ENCODE peak calls at places on chromosomes 11 and 22, in seven cellular contexts. One of them, this sample, is unnamed.

GRCh38 chr11:114036156-114036811 is 23.2 kb upstream of the ZBTB16 start:
- DNase-seq in upper lobe of right lung: peak
- DNase-seq in HFFc6: peak
- DNase-seq in mesothelial cell of epicardium: peak
- DNase-seq in fibroblast of villous mesenchyme: peak
- DNase-seq in endothelial cell: peak
- DNase-seq in fibroblast of pulmonary artery: peak
- DNase-seq in this sample: peak

GRCh38 chr11:70073881-70074371 is 4.2 kb upstream of the ANO1 start:
- DNase-seq in upper lobe of right lung: peak
- DNase-seq in HFFc6: no peak
- DNase-seq in mesothelial cell of epicardium: no peak
- DNase-seq in fibroblast of villous mesenchyme: no peak
- DNase-seq in endothelial cell: no peak
- DNase-seq in fibroblast of pulmonary artery: peak
- DNase-seq in this sample: peak

GRCh38 chr22:40631925-40632324 is 4.6 kb downstream of the MRTFA start:
- DNase-seq in upper lobe of right lung: no peak
- DNase-seq in HFFc6: no peak
- DNase-seq in mesothelial cell of epicardium: no peak
- DNase-seq in fibroblast of villous mesenchyme: no peak
- DNase-seq in endothelial cell: no peak
- DNase-seq in fibroblast of pulmonary artery: no peak
- DNase-seq in this sample: no peak

GRCh38 chr11:16610213-16610737 is 128.2 kb upstream of the C11orf58 start:
- DNase-seq in upper lobe of right lung: no peak
- DNase-seq in HFFc6: no peak
- DNase-seq in mesothelial cell of epicardium: no peak
- DNase-seq in fibroblast of villous mesenchyme: no peak
- DNase-seq in endothelial cell: no peak
- DNase-seq in fibroblast of pulmonary artery: no peak
- DNase-seq in this sample: no peak

GRCh38 chr11:120229451-120230424 is 10.2 kb upstream of the POU2F3 start:
- DNase-seq in upper lobe of right lung: no peak
- DNase-seq in HFFc6: no peak
- DNase-seq in mesothelial cell of epicardium: no peak
- DNase-seq in fibroblast of villous mesenchyme: peak
- DNase-seq in endothelial cell: peak
- DNase-seq in fibroblast of pulmonary artery: peak
- DNase-seq in this sample: peak

GRCh38 chr22:50016988-50017700 is 4.6 kb upstream of the IL17REL start:
- DNase-seq in upper lobe of right lung: no peak
- DNase-seq in HFFc6: no peak
- DNase-seq in mesothelial cell of epicardium: no peak
- DNase-seq in fibroblast of villous mesenchyme: no peak
- DNase-seq in endothelial cell: no peak
- DNase-seq in fibroblast of pulmonary artery: peak
- DNase-seq in this sample: no peak

GRCh38 chr22:39514373-39514973 is 5.9 kb upstream of the ATF4 start:
- DNase-seq in upper lobe of right lung: no peak
- DNase-seq in HFFc6: no peak
- DNase-seq in mesothelial cell of epicardium: peak
- DNase-seq in fibroblast of villous mesenchyme: no peak
- DNase-seq in endothelial cell: peak
- DNase-seq in fibroblast of pulmonary artery: peak
- DNase-seq in this sample: peak

GRCh38 chr11:34977039-34977906 is 60.9 kb downstream of the PDHX start:
- DNase-seq in upper lobe of right lung: no peak
- DNase-seq in HFFc6: peak
- DNase-seq in mesothelial cell of epicardium: no peak
- DNase-seq in fibroblast of villous mesenchyme: peak
- DNase-seq in endothelial cell: no peak
- DNase-seq in fibroblast of pulmonary artery: peak
- DNase-seq in this sample: peak

GRCh38 chr11:28671326-28671725 is 563.1 kb downstream of the METTL15 start:
- DNase-seq in upper lobe of right lung: no peak
- DNase-seq in HFFc6: no peak
- DNase-seq in mesothelial cell of epicardium: no peak
- DNase-seq in fibroblast of villous mesenchyme: no peak
- DNase-seq in endothelial cell: no peak
- DNase-seq in fibroblast of pulmonary artery: no peak
- DNase-seq in this sample: no peak

GRCh38 chr22:19357270-19358105 is 66.0 kb upstream of the CLTCL1 start:
- DNase-seq in upper lobe of right lung: no peak
- DNase-seq in HFFc6: peak
- DNase-seq in mesothelial cell of epicardium: no peak
- DNase-seq in fibroblast of villous mesenchyme: peak
- DNase-seq in endothelial cell: no peak
- DNase-seq in fibroblast of pulmonary artery: no peak
- DNase-seq in this sample: peak

GRCh38 chr11:65506770-65507485 is 8.1 kb downstream of the MALAT1 start:
- DNase-seq in upper lobe of right lung: peak
- DNase-seq in HFFc6: peak
- DNase-seq in mesothelial cell of epicardium: no peak
- DNase-seq in fibroblast of villous mesenchyme: peak
- DNase-seq in endothelial cell: no peak
- DNase-seq in fibroblast of pulmonary artery: peak
- DNase-seq in this sample: peak

GRCh38 chr11:72303179-72303578 is 59.2 kb upstream of the PHOX2A start:
- DNase-seq in upper lobe of right lung: no peak
- DNase-seq in HFFc6: no peak
- DNase-seq in mesothelial cell of epicardium: no peak
- DNase-seq in fibroblast of villous mesenchyme: no peak
- DNase-seq in endothelial cell: no peak
- DNase-seq in fibroblast of pulmonary artery: no peak
- DNase-seq in this sample: no peak

GRCh38 chr11:118217575-118217974 is 7.2 kb downstream of the JAML start:
- DNase-seq in upper lobe of right lung: no peak
- DNase-seq in HFFc6: no peak
- DNase-seq in mesothelial cell of epicardium: no peak
- DNase-seq in fibroblast of villous mesenchyme: no peak
- DNase-seq in endothelial cell: no peak
- DNase-seq in fibroblast of pulmonary artery: no peak
- DNase-seq in this sample: no peak

GRCh38 chr11:112297248-112297866 is 36.7 kb upstream of the PLET1 start:
- DNase-seq in upper lobe of right lung: no peak
- DNase-seq in HFFc6: no peak
- DNase-seq in mesothelial cell of epicardium: no peak
- DNase-seq in fibroblast of villous mesenchyme: no peak
- DNase-seq in endothelial cell: no peak
- DNase-seq in fibroblast of pulmonary artery: no peak
- DNase-seq in this sample: no peak

GRCh38 chr11:133886029-133886428 is 40.7 kb upstream of the SPATA19 start:
- DNase-seq in upper lobe of right lung: no peak
- DNase-seq in HFFc6: no peak
- DNase-seq in mesothelial cell of epicardium: no peak
- DNase-seq in fibroblast of villous mesenchyme: no peak
- DNase-seq in endothelial cell: no peak
- DNase-seq in fibroblast of pulmonary artery: no peak
- DNase-seq in this sample: no peak

GRCh38 chr11:102061276-102061675 is 14.0 kb downstream of the CFAP300 start:
- DNase-seq in upper lobe of right lung: no peak
- DNase-seq in HFFc6: no peak
- DNase-seq in mesothelial cell of epicardium: no peak
- DNase-seq in fibroblast of villous mesenchyme: peak
- DNase-seq in endothelial cell: no peak
- DNase-seq in fibroblast of pulmonary artery: peak
- DNase-seq in this sample: no peak

GRCh38 chr11:113305440-113306336 is 8.7 kb upstream of the TTC12 start:
- DNase-seq in upper lobe of right lung: peak
- DNase-seq in HFFc6: peak
- DNase-seq in mesothelial cell of epicardium: peak
- DNase-seq in fibroblast of villous mesenchyme: peak
- DNase-seq in endothelial cell: peak
- DNase-seq in fibroblast of pulmonary artery: peak
- DNase-seq in this sample: peak

GRCh38 chr11:14656536-14657457 is 13.2 kb downstream of the PDE3B start:
- DNase-seq in upper lobe of right lung: no peak
- DNase-seq in HFFc6: no peak
- DNase-seq in mesothelial cell of epicardium: no peak
- DNase-seq in fibroblast of villous mesenchyme: no peak
- DNase-seq in endothelial cell: no peak
- DNase-seq in fibroblast of pulmonary artery: no peak
- DNase-seq in this sample: no peak

GRCh38 chr11:79783833-79784232 is 343.0 kb upstream of the TENM4 start:
- DNase-seq in upper lobe of right lung: no peak
- DNase-seq in HFFc6: no peak
- DNase-seq in mesothelial cell of epicardium: no peak
- DNase-seq in fibroblast of villous mesenchyme: no peak
- DNase-seq in endothelial cell: no peak
- DNase-seq in fibroblast of pulmonary artery: no peak
- DNase-seq in this sample: no peak

GRCh38 chr11:48006301-48006992 is 26.1 kb downstream of the PTPRJ start:
- DNase-seq in upper lobe of right lung: no peak
- DNase-seq in HFFc6: peak
- DNase-seq in mesothelial cell of epicardium: no peak
- DNase-seq in fibroblast of villous mesenchyme: no peak
- DNase-seq in endothelial cell: no peak
- DNase-seq in fibroblast of pulmonary artery: peak
- DNase-seq in this sample: peak

GRCh38 chr22:24730864-24731263 is 43.7 kb downstream of the PIWIL3 start:
- DNase-seq in upper lobe of right lung: no peak
- DNase-seq in HFFc6: no peak
- DNase-seq in mesothelial cell of epicardium: no peak
- DNase-seq in fibroblast of villous mesenchyme: peak
- DNase-seq in endothelial cell: no peak
- DNase-seq in fibroblast of pulmonary artery: no peak
- DNase-seq in this sample: no peak

GRCh38 chr22:18146389-18146753 is 3.6 kb upstream of the USP18 start:
- DNase-seq in upper lobe of right lung: no peak
- DNase-seq in HFFc6: no peak
- DNase-seq in mesothelial cell of epicardium: no peak
- DNase-seq in fibroblast of villous mesenchyme: no peak
- DNase-seq in endothelial cell: no peak
- DNase-seq in fibroblast of pulmonary artery: no peak
- DNase-seq in this sample: no peak

GRCh38 chr11:10792385-10793068 is 16.2 kb downstream of the EIF4G2 start:
- DNase-seq in upper lobe of right lung: peak
- DNase-seq in HFFc6: peak
- DNase-seq in mesothelial cell of epicardium: peak
- DNase-seq in fibroblast of villous mesenchyme: peak
- DNase-seq in endothelial cell: peak
- DNase-seq in fibroblast of pulmonary artery: peak
- DNase-seq in this sample: peak

DNA sequence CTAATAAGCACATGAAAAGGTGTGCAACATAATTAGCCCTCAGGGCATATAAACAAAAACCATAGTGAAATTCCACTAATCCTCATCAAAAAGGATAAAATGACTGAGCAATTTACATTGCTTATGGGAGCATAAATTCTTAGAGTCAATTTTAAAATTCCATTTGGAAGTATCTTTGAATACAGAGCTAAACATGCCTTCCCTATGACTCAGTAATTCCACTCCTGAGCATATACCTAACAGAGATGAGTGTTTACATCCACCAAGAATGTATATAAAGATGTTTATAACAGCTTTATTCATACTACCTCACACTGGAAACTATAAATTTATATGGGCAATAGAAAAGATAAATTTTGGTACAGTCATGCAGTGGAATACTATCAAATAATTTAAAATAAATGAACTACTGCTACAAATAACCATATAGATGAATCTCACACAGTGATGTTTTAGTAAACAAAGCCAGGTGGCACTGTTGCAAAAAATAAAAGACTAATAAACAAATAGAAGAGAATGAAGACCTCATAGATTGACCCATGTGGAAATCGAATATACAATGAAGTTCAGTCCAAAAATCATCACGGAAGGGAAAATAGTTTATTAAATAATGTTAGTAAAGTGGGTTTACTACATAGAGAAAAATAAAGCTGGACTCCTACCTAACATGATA is 8.2 kb upstream of the OR2D2 start:
- DNase-seq in upper lobe of right lung: no peak
- DNase-seq in HFFc6: no peak
- DNase-seq in mesothelial cell of epicardium: no peak
- DNase-seq in fibroblast of villous mesenchyme: no peak
- DNase-seq in endothelial cell: no peak
- DNase-seq in fibroblast of pulmonary artery: peak
- DNase-seq in this sample: peak
- TF ChIP-seq CTCF in upper lobe of right lung: peak
- TF ChIP-seq CTCF in HFFc6: peak
- TF ChIP-seq CTCF in mesothelial cell of epicardium: no peak
- TF ChIP-seq CTCF in fibroblast of villous mesenchyme: no peak
- TF ChIP-seq CTCF in endothelial cell: peak
- TF ChIP-seq CTCF in fibroblast of pulmonary artery: peak
- TF ChIP-seq CTCF in this sample: peak

GRCh38 chr11:68117896-68118470 is 3.2 kb downstream of the CHKA start:
- DNase-seq in upper lobe of right lung: no peak
- DNase-seq in HFFc6: no peak
- DNase-seq in mesothelial cell of epicardium: no peak
- DNase-seq in fibroblast of villous mesenchyme: no peak
- DNase-seq in endothelial cell: no peak
- DNase-seq in fibroblast of pulmonary artery: no peak
- DNase-seq in this sample: no peak
- TF ChIP-seq CTCF in upper lobe of right lung: no peak
- TF ChIP-seq CTCF in HFFc6: no peak
- TF ChIP-seq CTCF in mesothelial cell of epicardium: no peak
- TF ChIP-seq CTCF in fibroblast of villous mesenchyme: no peak
- TF ChIP-seq CTCF in endothelial cell: no peak
- TF ChIP-seq CTCF in fibroblast of pulmonary artery: no peak
- TF ChIP-seq CTCF in this sample: no peak

GRCh38 chr22:46444390-46444854 is 93.0 kb downstream of the CELSR1 start:
- DNase-seq in upper lobe of right lung: no peak
- DNase-seq in HFFc6: no peak
- DNase-seq in mesothelial cell of epicardium: no peak
- DNase-seq in fibroblast of villous mesenchyme: no peak
- DNase-seq in endothelial cell: no peak
- DNase-seq in fibroblast of pulmonary artery: no peak
- DNase-seq in this sample: no peak
- TF ChIP-seq CTCF in upper lobe of right lung: no peak
- TF ChIP-seq CTCF in HFFc6: no peak
- TF ChIP-seq CTCF in mesothelial cell of epicardium: no peak
- TF ChIP-seq CTCF in fibroblast of villous mesenchyme: no peak
- TF ChIP-seq CTCF in endothelial cell: no peak
- TF ChIP-seq CTCF in fibroblast of pulmonary artery: no peak
- TF ChIP-seq CTCF in this sample: no peak

DNA sequence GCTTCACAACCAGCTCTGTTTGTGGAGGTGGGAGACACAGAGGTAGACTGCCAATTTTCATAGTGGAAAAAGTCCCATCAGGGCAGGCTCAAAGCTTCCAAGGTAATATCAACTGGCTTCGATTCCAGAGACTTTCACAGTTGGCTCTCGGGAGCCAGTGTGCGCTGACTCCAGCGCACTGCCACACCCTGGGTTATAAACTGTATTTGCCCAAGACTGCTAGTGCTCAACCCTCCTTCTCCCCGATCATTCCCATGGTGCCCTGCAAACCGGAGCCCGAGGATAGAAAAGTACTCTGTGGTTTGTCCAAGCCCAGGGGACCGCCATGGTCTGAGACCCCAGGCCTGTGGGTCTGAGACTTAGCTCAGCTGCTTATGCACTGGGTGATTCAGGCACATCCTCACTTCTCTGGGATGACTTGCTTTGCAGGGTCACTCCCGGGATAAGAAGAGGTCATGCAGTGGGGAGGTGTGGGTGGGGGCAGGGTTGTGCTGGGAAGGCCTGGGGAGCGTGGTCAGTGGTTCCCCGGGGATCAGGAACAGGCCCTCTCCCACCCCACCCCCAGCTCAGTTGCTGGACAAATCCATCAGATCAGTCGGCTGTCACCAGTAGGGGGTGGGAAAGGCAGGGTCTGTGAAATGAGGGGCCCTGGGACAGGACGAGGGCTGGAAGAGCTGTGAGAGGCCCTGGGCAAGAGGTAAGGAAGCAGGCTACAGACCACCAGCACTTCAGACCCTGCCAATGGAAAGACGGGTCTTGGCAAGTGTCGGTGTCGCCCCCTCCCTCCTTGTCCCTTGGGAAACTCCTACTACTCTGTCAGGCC is 26.7 kb upstream of the PICK1 start:
- DNase-seq in upper lobe of right lung: no peak
- DNase-seq in HFFc6: no peak
- DNase-seq in mesothelial cell of epicardium: no peak
- DNase-seq in fibroblast of villous mesenchyme: no peak
- DNase-seq in endothelial cell: no peak
- DNase-seq in fibroblast of pulmonary artery: no peak
- DNase-seq in this sample: peak
- TF ChIP-seq CTCF in upper lobe of right lung: no peak
- TF ChIP-seq CTCF in HFFc6: no peak
- TF ChIP-seq CTCF in mesothelial cell of epicardium: no peak
- TF ChIP-seq CTCF in fibroblast of villous mesenchyme: no peak
- TF ChIP-seq CTCF in endothelial cell: no peak
- TF ChIP-seq CTCF in fibroblast of pulmonary artery: no peak
- TF ChIP-seq CTCF in this sample: no peak

This sample was measured in fibroblast of mammary gland.